ENCODE peak calls at places on chromosomes 1 and 21, in four cellular contexts. L is fibroblast of lung, A is ovary, H is H1. N is an unnamed sample.

GRCh38 chr1:201885531-201886075 is 3.1 kb upstream of the SHISA4 start:
- DNase-seq in L (peak; percentile 44), A (no peak), H (no peak), N (no peak)

GRCh38 chr1:116720406-116721071 is 33.7 kb upstream of the CD2 start:
- DNase-seq in L (no peak), A (no peak), H (no peak), N (no peak)

GRCh38 chr1:203480525-203481084 is 5.0 kb downstream of the PRELP start:
- DNase-seq in L (peak; percentile 90), A (peak; percentile 82), H (no peak), N (peak; percentile 15)

GRCh38 chr1:6512245-6512907 is 20.9 kb upstream of the PLEKHG5 start:
- DNase-seq in L (no peak), A (no peak), H (no peak), N (no peak)

GRCh38 chr1:38973659-38974437 is 17.2 kb upstream of the AKIRIN1 start:
- DNase-seq in L (no peak), A (no peak), H (no peak), N (no peak)

GRCh38 chr1:1347663-1348419 is 1.4 kb downstream of the DVL1 start:
- DNase-seq in L (no peak), A (no peak), H (peak; percentile 78), N (no peak)

GRCh38 chr1:192962901-192963300 is 96.3 kb downstream of the UCHL5 start:
- DNase-seq in L (no peak), A (no peak), H (no peak), N (no peak)

GRCh38 chr1:203136409-203137042 is 9.0 kb downstream of the ADORA1 start:
- DNase-seq in L (no peak), A (no peak), H (no peak), N (no peak)

GRCh38 chr1:21672478-21673276 is 3.5 kb upstream of the RAP1GAP start:
- DNase-seq in L (no peak), A (no peak), H (no peak), N (no peak)

GRCh38 chr1:218674280-218674773 is 329.2 kb downstream of the TGFB2 start:
- DNase-seq in L (peak; percentile 69), A (peak; percentile 11), H (peak; percentile 59), N (no peak)

GRCh38 chr1:11764519-11764918 is 2.5 kb downstream of the C1orf167 start:
- DNase-seq in L (no peak), A (no peak), H (no peak), N (no peak)

GRCh38 chr1:67824771-67825170 is 8.5 kb downstream of the GNG12 start:
- DNase-seq in L (no peak), A (no peak), H (no peak), N (no peak)

GRCh38 chr1:222709700-222710153 is 2.6 kb downstream of the AIDA start:
- DNase-seq in L (no peak), A (no peak), H (no peak), N (no peak)

GRCh38 chr1:47796626-47797025 is 200.6 kb downstream of the TRABD2B start:
- DNase-seq in L (no peak), A (no peak), H (no peak), N (no peak)

GRCh38 chr1:46179138-46180081 is 3.1 kb upstream of the P3R3URF start:
- DNase-seq in L (peak; percentile 88), A (peak; percentile 79), H (peak; percentile 85), N (peak; percentile 76)

GRCh38 chr1:64482720-64483119 is 12.8 kb downstream of the CACHD1 start:
- DNase-seq in L (no peak), A (no peak), H (no peak), N (no peak)

GRCh38 chr1:202704601-202705000 is 5.7 kb downstream of the SYT2 start:
- DNase-seq in L (no peak), A (no peak), H (no peak), N (no peak)

GRCh38 chr21:31911138-31911907 is 38.5 kb downstream of the HUNK start:
- DNase-seq in L (no peak), A (no peak), H (no peak), N (no peak)

GRCh38 chr1:202806845-202807366 is 1.3 kb downstream of the KDM5B start:
- DNase-seq in L (peak; percentile 11), A (peak; percentile 22), H (peak; percentile 59), N (no peak)

GRCh38 chr1:115227683-115228082 is 110.4 kb downstream of the NGF start:
- DNase-seq in L (peak; percentile 36), A (no peak), H (no peak), N (no peak)

GRCh38 chr1:211938473-211939080 is 96.8 kb downstream of the INTS7 start:
- DNase-seq in L (no peak), A (no peak), H (no peak), N (no peak)

GRCh38 chr1:46134660-46135331 is 2.4 kb upstream of the PIK3R3 start:
- DNase-seq in L (peak; percentile 75), A (no peak), H (no peak), N (no peak)

GRCh38 chr21:32350981-32351380 is 41.8 kb downstream of the URB1 start:
- DNase-seq in L (no peak), A (no peak), H (no peak), N (no peak)

GRCh38 chr21:44497641-44498243 is 42.3 kb downstream of the KRTAP10-1 start:
- DNase-seq in L (peak; percentile 5), A (no peak), H (no peak), N (no peak)

GRCh38 chr21:17818158-17819113 is 720 bp downstream of the C21orf91 start:
- DNase-seq in L (peak; percentile 32), A (peak; percentile 30), H (peak; percentile 81), N (peak; percentile 21)

GRCh38 chr21:45865106-45865835 is 116.3 kb upstream of the COL6A1 start:
- DNase-seq in L (peak; percentile 73), A (no peak), H (peak; percentile 38), N (no peak)

GRCh38 chr1:113874017-113874879 is 2.7 kb upstream of the PTPN22 start:
- DNase-seq in L (no peak), A (no peak), H (no peak), N (no peak)

GRCh38 chr21:42975886-42976608 is 1.7 kb downstream of the PKNOX1 start:
- DNase-seq in L (peak; percentile 32), A (no peak), H (no peak), N (no peak)

GRCh38 chr1:36467708-36468455 is 3.7 kb upstream of the MRPS15 start:
- DNase-seq in L (no peak), A (no peak), H (no peak), N (no peak)

GRCh38 chr1:26571381-26571780 is 41.8 kb downstream of the RPS6KA1 start:
- DNase-seq in L (no peak), A (no peak), H (no peak), N (no peak)
- H3K36me3 ChIP-seq in L (no peaks in the 10 kb centered on the region), A (no peaks in the 10 kb centered on the region), H (peaks cover 25% of the 10 kb centered on the region), N (peaks cover 43% of the 10 kb centered on the region)

GRCh38 chr1:152410028-152410427 is 4.0 kb downstream of the CRNN start:
- DNase-seq in L (no peak), A (no peak), H (no peak), N (no peak)

GRCh38 chr1:152410599-152410998 is 3.5 kb downstream of the CRNN start:
- DNase-seq in L (no peak), A (no peak), H (no peak), N (no peak)

GRCh38 chr1:152411144-152411543 is 2.9 kb downstream of the CRNN start:
- DNase-seq in L (no peak), A (no peak), H (no peak), N (no peak)

GRCh38 chr1:152413909-152414308 is at the start of gene CRNN:
- DNase-seq in L (no peak), A (no peak), H (no peak), N (no peak)

DNA sequence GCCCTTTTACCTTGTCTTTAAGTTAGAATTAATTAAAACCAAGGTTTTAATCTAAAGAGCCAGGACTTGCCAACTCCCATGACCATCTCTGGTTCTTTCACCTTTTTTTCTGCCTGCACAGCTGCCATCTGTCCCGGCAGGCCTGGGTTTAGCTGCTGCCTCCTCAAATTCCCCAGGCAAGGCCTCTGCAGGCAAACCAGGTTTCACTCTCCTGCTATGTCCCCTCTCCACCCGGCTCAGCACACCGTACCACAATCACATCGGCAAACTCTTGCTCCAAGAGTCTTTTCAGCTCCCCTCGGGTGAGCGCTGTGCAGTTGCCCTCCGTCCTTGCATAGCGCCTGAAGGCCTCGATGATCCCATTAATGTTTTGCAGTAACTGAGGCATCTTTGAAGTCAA is 2.2 kb downstream of the CRNN start:
- DNase-seq in L (no peak), A (no peak), H (no peak), N (no peak)
- H3K4me1 ChIP-seq in L (no peaks in the 10 kb centered on the region), A (no peaks in the 10 kb centered on the region), H (no peaks in the 10 kb centered on the region), N (no peaks in the 10 kb centered on the region)

DNA sequence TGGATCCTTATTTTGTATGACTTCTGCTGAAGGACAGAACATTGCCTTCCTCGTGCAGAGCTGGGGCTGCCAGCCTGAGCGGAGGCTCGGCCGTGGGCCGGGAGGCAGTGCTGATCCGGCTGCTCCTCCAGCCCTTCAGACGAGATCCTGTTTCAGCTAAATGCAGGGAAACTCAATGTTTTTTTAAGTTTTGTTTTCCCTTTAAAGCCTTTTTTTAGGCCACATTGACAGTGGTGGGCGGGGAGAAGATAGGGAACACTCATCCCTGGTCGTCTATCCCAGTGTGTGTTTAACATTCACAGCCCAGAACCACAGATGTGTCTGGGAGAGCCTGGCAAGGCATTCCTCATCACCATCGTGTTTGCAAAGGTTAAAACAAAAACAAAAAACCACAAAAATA is 27.5 kb upstream of the KDM4A start:
- DNase-seq in L (no peak), A (peak; percentile 62), H (no peak), N (no peak)
- H3K36me3 ChIP-seq in L (peaks cover 12% of the 10 kb centered on the region), A (no peaks in the 10 kb centered on the region), H (peaks cover 34% of the 10 kb centered on the region), N (no peaks in the 10 kb centered on the region)

DNA sequence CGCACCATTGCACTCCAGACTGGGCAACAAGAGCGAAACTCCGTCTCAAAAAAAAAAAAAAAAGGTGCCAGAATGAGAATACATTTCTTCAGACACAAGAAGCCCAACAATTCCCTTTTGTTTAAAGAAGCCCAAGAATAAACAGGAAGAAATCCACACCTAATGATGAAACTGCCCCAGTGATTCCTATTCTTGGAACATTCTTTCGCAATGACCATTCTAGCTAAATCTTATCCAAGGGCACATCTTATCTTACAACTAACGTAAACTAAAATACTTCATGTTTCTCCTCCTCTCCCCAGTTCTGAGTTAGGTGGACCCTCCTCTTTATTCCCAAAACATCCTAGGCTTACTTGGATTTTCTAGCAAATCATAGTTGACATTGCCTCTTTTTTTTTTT is 18.4 kb upstream of the OTUD3 start:
- DNase-seq in L (peak; percentile 78), A (no peak), H (no peak), N (no peak)
- H3K4me1 ChIP-seq in L (peaks cover 4% of the 10 kb centered on the region), A (no peaks in the 10 kb centered on the region), H (no peaks in the 10 kb centered on the region), N (no peaks in the 10 kb centered on the region)

DNA sequence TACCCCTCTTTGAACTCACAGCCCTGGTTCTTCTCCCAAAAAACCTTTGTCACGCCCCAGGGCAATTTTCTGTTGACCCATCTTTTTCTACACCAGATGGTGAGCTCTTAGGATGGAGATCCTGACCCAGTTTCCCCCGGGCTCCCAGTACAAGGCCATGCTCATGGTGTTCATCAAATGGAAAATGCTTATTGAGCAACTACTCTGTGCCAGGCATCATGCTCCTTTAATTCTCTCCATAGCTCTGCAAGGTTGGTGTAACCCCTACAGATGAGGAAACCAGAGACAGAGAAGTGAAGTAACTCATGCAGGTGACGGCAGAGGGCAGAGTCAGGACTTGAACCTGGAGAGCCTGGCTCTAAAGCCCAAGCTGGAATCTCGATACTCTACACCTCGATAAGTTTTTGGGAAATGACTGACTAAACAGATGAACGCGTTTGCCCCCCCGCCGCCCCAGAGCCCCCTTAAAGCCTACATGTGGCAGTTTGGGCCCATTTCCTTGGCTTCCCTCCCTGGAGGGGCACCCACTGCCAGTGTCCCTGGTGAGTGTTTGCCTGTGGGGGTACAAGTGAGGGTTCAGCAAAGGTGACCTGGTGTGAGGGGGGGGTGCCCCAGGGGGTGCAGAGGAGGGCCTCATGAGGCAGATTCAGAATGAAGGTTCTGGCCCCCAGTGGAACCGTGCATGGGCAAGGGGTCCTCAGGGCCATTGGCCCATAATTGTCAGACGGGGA is 30.2 kb upstream of the RUNX3 start:
- DNase-seq in L (no peak), A (no peak), H (no peak), N (no peak)
- H3K36me3 ChIP-seq in L (no peaks in the 10 kb centered on the region), A (no peaks in the 10 kb centered on the region), H (no peaks in the 10 kb centered on the region), N (no peaks in the 10 kb centered on the region)